ENCODE peak calls at places on chromosome 1, in five cellular contexts. T is foreskin melanocyte; R is AML-193; X is KBM-7; A is activated CD4-positive, alpha-beta T cell treated with anti-CD3 and anti-CD28 coated beads, Interleukin-2, amount 50 U/mL, for 1 hour. D is an unnamed sample.
A peak's percentile ranks its signal among the peaks of the same experiment; 100 is the strongest.

GRCh38 chr1:73800376-73800775 is 397.6 kb downstream of the LRRIQ3 start:
- DNase-seq in A (no peak), X (no peak), R (no peak), T (no peak), D (no peak)

GRCh38 chr1:33161061-33161681 is 20.7 kb downstream of the TRIM62 start:
- DNase-seq in X (no peak), T (peak; percentile 91), R (no peak), A (no peak), D (no peak)

GRCh38 chr1:45221716-45222115 is 15.3 kb upstream of the ZSWIM5 start:
- DNase-seq in T (no peak), A (no peak), X (no peak), R (no peak), D (no peak)

GRCh38 chr1:180248731-180249681 is 18.9 kb downstream of the LHX4 start:
- DNase-seq in A (no peak), T (no peak), X (peak; percentile 27), R (no peak), D (no peak)

GRCh38 chr1:81559662-81560350 is 240.9 kb upstream of the ADGRL2 start:
- DNase-seq in T (no peak), X (no peak), A (no peak), R (no peak), D (peak; percentile 8)

GRCh38 chr1:197200468-197200899 is 54.0 kb upstream of the ASPM start:
- DNase-seq in T (peak; percentile 48), R (no peak), A (no peak), X (no peak), D (peak; percentile 24)

GRCh38 chr1:158101944-158102343 is 78.8 kb upstream of the CD1D start:
- DNase-seq in R (no peak), A (no peak), T (peak; percentile 27), X (no peak), D (no peak)

GRCh38 chr1:22749919-22750670 is 39.5 kb downstream of the EPHB2 start:
- DNase-seq in R (peak; percentile 64), X (peak; percentile 51), A (no peak), T (no peak), D (peak; percentile 60)

D was measured in Kasumi-1.